ENCODE peak calls at places on chromosomes 5 and 9, in seven cellular contexts. One of them, this sample, is unnamed.

GRCh38 chr9:99561435-99562262 is 260.0 kb upstream of the NR4A3 start:
- DNase-seq in Peyer's patch: no peak
- DNase-seq in left ventricle myocardium inferior: no peak
- DNase-seq in psoas muscle: no peak
- DNase-seq in fibroblast of lung: no peak
- DNase-seq in AG04450: no peak
- DNase-seq in GM23338: no peak
- DNase-seq in this sample: no peak

GRCh38 chr5:1662559-1663043 is 137.0 kb downstream of the MRPL36 start:
- DNase-seq in Peyer's patch: no peak
- DNase-seq in left ventricle myocardium inferior: no peak
- DNase-seq in psoas muscle: no peak
- DNase-seq in fibroblast of lung: no peak
- DNase-seq in AG04450: no peak
- DNase-seq in GM23338: no peak
- DNase-seq in this sample: no peak

GRCh38 chr5:150548123-150548522 is 40.2 kb downstream of the NDST1 start:
- DNase-seq in Peyer's patch: no peak
- DNase-seq in left ventricle myocardium inferior: no peak
- DNase-seq in psoas muscle: no peak
- DNase-seq in fibroblast of lung: no peak
- DNase-seq in AG04450: no peak
- DNase-seq in GM23338: no peak
- DNase-seq in this sample: no peak

GRCh38 chr9:129509508-129509907 is 111.4 kb downstream of the C9orf50 start:
- DNase-seq in Peyer's patch: no peak
- DNase-seq in left ventricle myocardium inferior: no peak
- DNase-seq in psoas muscle: no peak
- DNase-seq in fibroblast of lung: peak; percentile 95
- DNase-seq in AG04450: peak; percentile 91
- DNase-seq in GM23338: no peak
- DNase-seq in this sample: no peak

GRCh38 chr5:68740204-68740910 is 353.5 kb upstream of the SLC30A5 start:
- DNase-seq in Peyer's patch: no peak
- DNase-seq in left ventricle myocardium inferior: no peak
- DNase-seq in psoas muscle: no peak
- DNase-seq in fibroblast of lung: no peak
- DNase-seq in AG04450: no peak
- DNase-seq in GM23338: no peak
- DNase-seq in this sample: no peak

GRCh38 chr9:86614871-86615849 is 260.9 kb upstream of the TUT7 start:
- DNase-seq in Peyer's patch: no peak
- DNase-seq in left ventricle myocardium inferior: no peak
- DNase-seq in psoas muscle: no peak
- DNase-seq in fibroblast of lung: peak; percentile 42
- DNase-seq in AG04450: peak; percentile 37
- DNase-seq in GM23338: peak; percentile 74
- DNase-seq in this sample: no peak

GRCh38 chr5:141121563-141121962 is at the start of gene PCDHB4:
- DNase-seq in Peyer's patch: no peak
- DNase-seq in left ventricle myocardium inferior: no peak
- DNase-seq in psoas muscle: peak; percentile 32
- DNase-seq in fibroblast of lung: peak; percentile 8
- DNase-seq in AG04450: no peak
- DNase-seq in GM23338: peak; percentile 92
- DNase-seq in this sample: no peak

GRCh38 chr5:28301676-28302075 is 1263.3 kb upstream of the CDH9 start:
- DNase-seq in Peyer's patch: no peak
- DNase-seq in left ventricle myocardium inferior: no peak
- DNase-seq in psoas muscle: no peak
- DNase-seq in fibroblast of lung: peak; percentile 42
- DNase-seq in AG04450: no peak
- DNase-seq in GM23338: no peak
- DNase-seq in this sample: no peak

GRCh38 chr9:15287309-15287708 is 19.7 kb downstream of the TTC39B start:
- DNase-seq in Peyer's patch: no peak
- DNase-seq in left ventricle myocardium inferior: no peak
- DNase-seq in psoas muscle: no peak
- DNase-seq in fibroblast of lung: no peak
- DNase-seq in AG04450: no peak
- DNase-seq in GM23338: no peak
- DNase-seq in this sample: no peak

GRCh38 chr9:36823934-36824333 is 210.1 kb downstream of the PAX5 start:
- DNase-seq in Peyer's patch: no peak
- DNase-seq in left ventricle myocardium inferior: no peak
- DNase-seq in psoas muscle: no peak
- DNase-seq in fibroblast of lung: no peak
- DNase-seq in AG04450: no peak
- DNase-seq in GM23338: no peak
- DNase-seq in this sample: no peak

GRCh38 chr5:124876564-124876963 is 130.1 kb upstream of the ZNF608 start:
- DNase-seq in Peyer's patch: no peak
- DNase-seq in left ventricle myocardium inferior: no peak
- DNase-seq in psoas muscle: no peak
- DNase-seq in fibroblast of lung: no peak
- DNase-seq in AG04450: no peak
- DNase-seq in GM23338: no peak
- DNase-seq in this sample: no peak

GRCh38 chr5:11075010-11075860 is 314.2 kb upstream of the DAP start:
- DNase-seq in Peyer's patch: no peak
- DNase-seq in left ventricle myocardium inferior: no peak
- DNase-seq in psoas muscle: no peak
- DNase-seq in fibroblast of lung: no peak
- DNase-seq in AG04450: no peak
- DNase-seq in GM23338: peak; percentile 56
- DNase-seq in this sample: no peak

GRCh38 chr5:141637266-141637692 is 482 bp downstream of the RELL2 start:
- DNase-seq in Peyer's patch: no peak
- DNase-seq in left ventricle myocardium inferior: no peak
- DNase-seq in psoas muscle: peak; percentile 36
- DNase-seq in fibroblast of lung: no peak
- DNase-seq in AG04450: no peak
- DNase-seq in GM23338: peak; percentile 60
- DNase-seq in this sample: peak; percentile 45

GRCh38 chr5:128427901-128428300 is 110.1 kb downstream of the FBN2 start:
- DNase-seq in Peyer's patch: no peak
- DNase-seq in left ventricle myocardium inferior: no peak
- DNase-seq in psoas muscle: no peak
- DNase-seq in fibroblast of lung: no peak
- DNase-seq in AG04450: no peak
- DNase-seq in GM23338: no peak
- DNase-seq in this sample: no peak

GRCh38 chr5:175697846-175698245 is 40.0 kb downstream of the HRH2 start:
- DNase-seq in Peyer's patch: peak; percentile 32
- DNase-seq in left ventricle myocardium inferior: no peak
- DNase-seq in psoas muscle: no peak
- DNase-seq in fibroblast of lung: no peak
- DNase-seq in AG04450: no peak
- DNase-seq in GM23338: no peak
- DNase-seq in this sample: no peak

GRCh38 chr9:134681061-134681661 is 39.6 kb downstream of the COL5A1 start:
- DNase-seq in Peyer's patch: peak; percentile 46
- DNase-seq in left ventricle myocardium inferior: no peak
- DNase-seq in psoas muscle: peak; percentile 27
- DNase-seq in fibroblast of lung: peak; percentile 25
- DNase-seq in AG04450: no peak
- DNase-seq in GM23338: no peak
- DNase-seq in this sample: no peak

GRCh38 chr5:107636555-107636954 is 34.2 kb downstream of the EFNA5 start:
- DNase-seq in Peyer's patch: no peak
- DNase-seq in left ventricle myocardium inferior: no peak
- DNase-seq in psoas muscle: no peak
- DNase-seq in fibroblast of lung: no peak
- DNase-seq in AG04450: no peak
- DNase-seq in GM23338: no peak
- DNase-seq in this sample: no peak

GRCh38 chr9:134601764-134602163 is 39.8 kb upstream of the COL5A1 start:
- DNase-seq in Peyer's patch: no peak
- DNase-seq in left ventricle myocardium inferior: no peak
- DNase-seq in psoas muscle: no peak
- DNase-seq in fibroblast of lung: peak; percentile 92
- DNase-seq in AG04450: no peak
- DNase-seq in GM23338: no peak
- DNase-seq in this sample: no peak

GRCh38 chr9:111136180-111136579 is 97.9 kb upstream of the LPAR1 start:
- DNase-seq in Peyer's patch: no peak
- DNase-seq in left ventricle myocardium inferior: no peak
- DNase-seq in psoas muscle: no peak
- DNase-seq in fibroblast of lung: no peak
- DNase-seq in AG04450: no peak
- DNase-seq in GM23338: no peak
- DNase-seq in this sample: no peak

GRCh38 chr9:136378171-136379002 is 4.9 kb upstream of the CARD9 start:
- DNase-seq in Peyer's patch: no peak
- DNase-seq in left ventricle myocardium inferior: no peak
- DNase-seq in psoas muscle: no peak
- DNase-seq in fibroblast of lung: no peak
- DNase-seq in AG04450: no peak
- DNase-seq in GM23338: no peak
- DNase-seq in this sample: no peak

GRCh38 chr5:139747583-139748504 is 47.8 kb upstream of the PSD2 start:
- DNase-seq in Peyer's patch: peak; percentile 68
- DNase-seq in left ventricle myocardium inferior: peak; percentile 49
- DNase-seq in psoas muscle: peak; percentile 60
- DNase-seq in fibroblast of lung: peak; percentile 48
- DNase-seq in AG04450: no peak
- DNase-seq in GM23338: peak; percentile 70
- DNase-seq in this sample: peak; percentile 49

GRCh38 chr5:34767127-34767526 is 71.8 kb upstream of the TTC23L start:
- DNase-seq in Peyer's patch: no peak
- DNase-seq in left ventricle myocardium inferior: no peak
- DNase-seq in psoas muscle: no peak
- DNase-seq in fibroblast of lung: no peak
- DNase-seq in AG04450: no peak
- DNase-seq in GM23338: no peak
- DNase-seq in this sample: no peak

GRCh38 chr5:58481066-58481676 is 10.1 kb upstream of the GAPT start:
- DNase-seq in Peyer's patch: no peak
- DNase-seq in left ventricle myocardium inferior: no peak
- DNase-seq in psoas muscle: no peak
- DNase-seq in fibroblast of lung: no peak
- DNase-seq in AG04450: no peak
- DNase-seq in GM23338: no peak
- DNase-seq in this sample: no peak

GRCh38 chr5:141412853-141413539 is at the start of gene PCDHGA10:
- DNase-seq in Peyer's patch: no peak
- DNase-seq in left ventricle myocardium inferior: no peak
- DNase-seq in psoas muscle: peak; percentile 43
- DNase-seq in fibroblast of lung: peak; percentile 81
- DNase-seq in AG04450: no peak
- DNase-seq in GM23338: peak; percentile 92
- DNase-seq in this sample: peak; percentile 28

GRCh38 chr5:6717687-6718086 is 4.5 kb downstream of the TENT4A start:
- DNase-seq in Peyer's patch: no peak
- DNase-seq in left ventricle myocardium inferior: no peak
- DNase-seq in psoas muscle: no peak
- DNase-seq in fibroblast of lung: no peak
- DNase-seq in AG04450: no peak
- DNase-seq in GM23338: no peak
- DNase-seq in this sample: no peak

GRCh38 chr5:137032929-137033328 is 466.2 kb downstream of the SPOCK1 start:
- DNase-seq in Peyer's patch: no peak
- DNase-seq in left ventricle myocardium inferior: no peak
- DNase-seq in psoas muscle: no peak
- DNase-seq in fibroblast of lung: no peak
- DNase-seq in AG04450: no peak
- DNase-seq in GM23338: no peak
- DNase-seq in this sample: no peak

GRCh38 chr5:178201221-178201926 is 3.0 kb upstream of the HNRNPAB start:
- DNase-seq in Peyer's patch: no peak
- DNase-seq in left ventricle myocardium inferior: no peak
- DNase-seq in psoas muscle: no peak
- DNase-seq in fibroblast of lung: peak; percentile 36
- DNase-seq in AG04450: no peak
- DNase-seq in GM23338: no peak
- DNase-seq in this sample: no peak

GRCh38 chr9:132541966-132542830 is 40.2 kb upstream of the BARHL1 start:
- DNase-seq in Peyer's patch: no peak
- DNase-seq in left ventricle myocardium inferior: no peak
- DNase-seq in psoas muscle: no peak
- DNase-seq in fibroblast of lung: no peak
- DNase-seq in AG04450: no peak
- DNase-seq in GM23338: no peak
- DNase-seq in this sample: no peak

GRCh38 chr9:92728831-92729734 is 35.5 kb downstream of the BICD2 start:
- DNase-seq in Peyer's patch: peak; percentile 48
- DNase-seq in left ventricle myocardium inferior: no peak
- DNase-seq in psoas muscle: no peak
- DNase-seq in fibroblast of lung: no peak
- DNase-seq in AG04450: no peak
- DNase-seq in GM23338: peak; percentile 51
- DNase-seq in this sample: no peak

GRCh38 chr5:66209350-66209749 is 65.2 kb downstream of the SREK1 start:
- DNase-seq in Peyer's patch: no peak
- DNase-seq in left ventricle myocardium inferior: no peak
- DNase-seq in psoas muscle: no peak
- DNase-seq in fibroblast of lung: no peak
- DNase-seq in AG04450: no peak
- DNase-seq in GM23338: peak; percentile 19
- DNase-seq in this sample: no peak
- TF ChIP-seq CTCF in Peyer's patch: no peak
- TF ChIP-seq CTCF in left ventricle myocardium inferior: no peak
- TF ChIP-seq CTCF in psoas muscle: no peak
- TF ChIP-seq CTCF in fibroblast of lung: no peak
- TF ChIP-seq CTCF in AG04450: no peak
- TF ChIP-seq CTCF in GM23338: peak; percentile 53
- TF ChIP-seq CTCF in this sample: no peak

GRCh38 chr5:65121880-65122436 is 353.2 kb downstream of the CWC27 start:
- DNase-seq in Peyer's patch: no peak
- DNase-seq in left ventricle myocardium inferior: no peak
- DNase-seq in psoas muscle: no peak
- DNase-seq in fibroblast of lung: peak; percentile 51
- DNase-seq in AG04450: no peak
- DNase-seq in GM23338: no peak
- DNase-seq in this sample: no peak
- H3K27ac ChIP-seq in Peyer's patch: no peak overlapping the region
- H3K27ac ChIP-seq in left ventricle myocardium inferior: no peak overlapping the region
- H3K27ac ChIP-seq in psoas muscle: no peak overlapping the region
- H3K27ac ChIP-seq in fibroblast of lung: no peak overlapping the region
- H3K27ac ChIP-seq in AG04450: no peak overlapping the region
- H3K27ac ChIP-seq in GM23338: no peak overlapping the region
- H3K27ac ChIP-seq in this sample: no peak overlapping the region

GRCh38 chr9:16496908-16497307 is 373.6 kb downstream of the BNC2 start:
- DNase-seq in Peyer's patch: no peak
- DNase-seq in left ventricle myocardium inferior: no peak
- DNase-seq in psoas muscle: no peak
- DNase-seq in fibroblast of lung: no peak
- DNase-seq in AG04450: no peak
- DNase-seq in GM23338: peak; percentile 41
- DNase-seq in this sample: no peak
- TF ChIP-seq CTCF in Peyer's patch: no peak
- TF ChIP-seq CTCF in left ventricle myocardium inferior: no peak
- TF ChIP-seq CTCF in psoas muscle: no peak
- TF ChIP-seq CTCF in fibroblast of lung: no peak
- TF ChIP-seq CTCF in AG04450: peak; percentile 17
- TF ChIP-seq CTCF in GM23338: no peak
- TF ChIP-seq CTCF in this sample: no peak

GRCh38 chr5:104452554-104452953 is 890.0 kb upstream of the NUDT12 start:
- DNase-seq in Peyer's patch: no peak
- DNase-seq in left ventricle myocardium inferior: no peak
- DNase-seq in psoas muscle: no peak
- DNase-seq in fibroblast of lung: no peak
- DNase-seq in AG04450: no peak
- DNase-seq in GM23338: no peak
- DNase-seq in this sample: no peak
- H3K27ac ChIP-seq in Peyer's patch: no peak overlapping the region
- H3K27ac ChIP-seq in left ventricle myocardium inferior: no peak overlapping the region
- H3K27ac ChIP-seq in psoas muscle: no peak overlapping the region
- H3K27ac ChIP-seq in fibroblast of lung: no peak overlapping the region
- H3K27ac ChIP-seq in AG04450: no peak overlapping the region
- H3K27ac ChIP-seq in GM23338: peak overlapping the region; percentile 13
- H3K27ac ChIP-seq in this sample: no peak overlapping the region